ENCODE peak calls at places on chromosomes 6 and 20, in six cellular contexts. E is right atrium auricular region, L is thoracic aorta, U is GM06990, H is heart left ventricle, Y is heart right ventricle. Q is an unnamed sample. For H3K36me3 and H3K27me3, the result is how much of the 10 kb centered on the place peaks cover.

GRCh38 chr6:142728910-142729481 is 216.0 kb downstream of the HIVEP2 start:
- DNase-seq in E (no peak), L (no peak), U (no peak), H (no peak), Y (no peak), Q (peak)

GRCh38 chr6:141552463-141552862 is 580.3 kb upstream of the GJE1 start:
- DNase-seq in E (no peak), L (no peak), U (peak), H (no peak), Y (no peak), Q (peak)

GRCh38 chr20:35135867-35136586 is 11.1 kb downstream of the EDEM2 start:
- DNase-seq in E (peak), L (peak), U (no peak), H (peak), Y (peak), Q (no peak)

GRCh38 chr20:17651761-17652388 is 30.2 kb downstream of the RRBP1 start:
- DNase-seq in E (no peak), L (no peak), U (no peak), H (no peak), Y (no peak), Q (no peak)

GRCh38 chr6:39114395-39114706 is 635 bp downstream of the SAYSD1 start:
- DNase-seq in E (no peak), L (no peak), U (no peak), H (no peak), Y (no peak), Q (no peak)

GRCh38 chr6:106529438-106529837 is 99.9 kb downstream of the RTN4IP1 start:
- DNase-seq in E (no peak), L (no peak), U (no peak), H (no peak), Y (no peak), Q (no peak)

GRCh38 chr20:56715309-56715708 is 86.2 kb downstream of the TFAP2C start:
- DNase-seq in E (no peak), L (no peak), U (no peak), H (no peak), Y (no peak), Q (no peak)

GRCh38 chr6:143498428-143498827 is 13.1 kb downstream of the FUCA2 start:
- DNase-seq in E (no peak), L (no peak), U (no peak), H (no peak), Y (no peak), Q (no peak)

GRCh38 chr6:43521836-43522235 is 4.9 kb downstream of the POLR1C start:
- DNase-seq in E (no peak), L (no peak), U (no peak), H (no peak), Y (no peak), Q (no peak)

GRCh38 chr6:135145509-135145865 is 35.6 kb upstream of the MYB start:
- DNase-seq in E (no peak), L (no peak), U (no peak), H (no peak), Y (no peak), Q (no peak)

GRCh38 chr6:51657491-51657890 is 429.9 kb downstream of the PKHD1 start:
- DNase-seq in E (no peak), L (no peak), U (no peak), H (no peak), Y (no peak), Q (no peak)

GRCh38 chr20:56244259-56244658 is 4.3 kb upstream of the MC3R start:
- DNase-seq in E (no peak), L (no peak), U (no peak), H (no peak), Y (no peak), Q (no peak)

GRCh38 chr6:150830409-150831165 is 34.9 kb upstream of the MTHFD1L start:
- DNase-seq in E (no peak), L (no peak), U (no peak), H (no peak), Y (no peak), Q (peak)

GRCh38 chr6:150831577-150831976 is 33.9 kb upstream of the MTHFD1L start:
- DNase-seq in E (no peak), L (no peak), U (no peak), H (no peak), Y (no peak), Q (no peak)

GRCh38 chr6:150826788-150827187 is 38.7 kb upstream of the MTHFD1L start:
- DNase-seq in E (no peak), L (no peak), U (no peak), H (no peak), Y (no peak), Q (no peak)
- H3K36me3 ChIP-seq in E (under half), L (under half), U (under half), H (under half), Y (under half), Q (under half)

GRCh38 chr6:137700751-137701477 is 166.1 kb upstream of the TNFAIP3 start:
- DNase-seq in E (peak), L (no peak), U (no peak), H (no peak), Y (no peak), Q (no peak)

GRCh38 chr6:137696765-137697164 is 170.3 kb upstream of the TNFAIP3 start:
- DNase-seq in E (no peak), L (no peak), U (no peak), H (no peak), Y (no peak), Q (no peak)

GRCh38 chr6:137699036-137699683 is 167.9 kb upstream of the TNFAIP3 start:
- DNase-seq in E (no peak), L (no peak), U (no peak), H (peak), Y (no peak), Q (no peak)

GRCh38 chr6:137698636-137699035 is 168.4 kb upstream of the TNFAIP3 start:
- DNase-seq in E (no peak), L (no peak), U (no peak), H (peak), Y (no peak), Q (no peak)

GRCh38 chr6:137697267-137697938 is 169.7 kb upstream of the TNFAIP3 start:
- DNase-seq in E (no peak), L (no peak), U (no peak), H (no peak), Y (no peak), Q (peak)
- TF ChIP-seq CTCF in E (no peak), L (no peak), U (peak), H (no peak), Y (no peak), Q (no peak)

GRCh38 chr20:717817-718216 is 42.2 kb upstream of the SCRT2 start:
- DNase-seq in E (no peak), L (no peak), U (no peak), H (no peak), Y (no peak), Q (no peak)
- H3K27me3 ChIP-seq in E (under half), L (under half), U (under half), H (under half), Y (under half), Q (under half)

GRCh38 chr20:58447733-58448391 is 58.8 kb downstream of the VAPB start:
- DNase-seq in E (no peak), L (no peak), U (no peak), H (peak), Y (no peak), Q (peak)
- H3K36me3 ChIP-seq in E (under half), L (under half), U (under half), H (under half), Y (half or more), Q (under half)

DNA sequence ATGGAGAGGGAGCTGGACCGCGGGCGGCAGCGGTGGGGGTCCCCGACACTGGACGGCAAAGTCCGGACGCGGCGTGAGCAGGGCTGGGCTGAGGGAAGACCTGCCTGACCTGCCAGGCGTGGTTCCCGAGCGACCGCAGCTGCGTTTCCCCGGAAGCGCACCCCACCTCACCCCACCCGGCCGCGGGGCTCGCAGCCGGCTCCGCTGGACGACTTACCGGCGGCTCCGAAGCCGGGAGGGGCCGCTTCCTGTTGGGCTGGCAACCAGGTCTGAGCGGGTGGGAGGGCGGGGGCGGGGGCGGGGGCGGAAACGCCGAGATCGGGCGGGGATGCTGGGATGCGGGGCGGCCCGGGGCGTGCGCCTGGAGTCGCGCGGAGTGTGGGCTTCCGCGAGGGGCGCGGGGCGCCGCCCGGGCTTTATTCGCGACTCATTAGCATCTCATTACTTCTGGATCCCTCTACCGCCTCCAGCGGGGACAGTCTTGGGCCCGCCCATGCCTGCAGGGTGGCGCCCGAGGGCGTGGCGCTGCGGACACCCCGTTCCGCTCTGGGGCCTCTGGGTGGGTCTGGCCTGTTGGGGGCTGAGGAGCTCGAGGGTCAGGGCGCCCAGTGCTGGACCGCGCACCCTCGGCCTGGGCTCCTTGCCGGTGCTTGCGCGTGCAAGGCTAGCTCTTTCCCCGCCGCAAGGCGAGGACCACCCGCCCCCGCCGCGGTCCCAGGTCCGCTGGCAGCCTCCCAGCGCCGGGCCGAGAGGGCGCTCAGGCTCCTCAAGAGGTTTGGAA is at the start of gene MICAL1:
- DNase-seq in E (no peak), L (no peak), U (peak), H (peak), Y (peak), Q (peak)
- TF ChIP-seq CTCF in E (no peak), L (peak), U (peak), H (peak), Y (peak), Q (peak)

GRCh38 chr6:149852180-149852579 is 12.0 kb downstream of the LRP11 start:
- DNase-seq in E (no peak), L (no peak), U (no peak), H (no peak), Y (no peak), Q (peak)

GRCh38 chr6:149851461-149851860 is 12.7 kb downstream of the LRP11 start:
- DNase-seq in E (no peak), L (no peak), U (no peak), H (no peak), Y (no peak), Q (peak)

GRCh38 chr6:149854532-149854931 is 9.6 kb downstream of the LRP11 start:
- DNase-seq in E (no peak), L (no peak), U (no peak), H (no peak), Y (no peak), Q (no peak)

GRCh38 chr6:149855040-149855654 is 9.0 kb downstream of the LRP11 start:
- DNase-seq in E (no peak), L (no peak), U (no peak), H (no peak), Y (no peak), Q (peak)

DNA sequence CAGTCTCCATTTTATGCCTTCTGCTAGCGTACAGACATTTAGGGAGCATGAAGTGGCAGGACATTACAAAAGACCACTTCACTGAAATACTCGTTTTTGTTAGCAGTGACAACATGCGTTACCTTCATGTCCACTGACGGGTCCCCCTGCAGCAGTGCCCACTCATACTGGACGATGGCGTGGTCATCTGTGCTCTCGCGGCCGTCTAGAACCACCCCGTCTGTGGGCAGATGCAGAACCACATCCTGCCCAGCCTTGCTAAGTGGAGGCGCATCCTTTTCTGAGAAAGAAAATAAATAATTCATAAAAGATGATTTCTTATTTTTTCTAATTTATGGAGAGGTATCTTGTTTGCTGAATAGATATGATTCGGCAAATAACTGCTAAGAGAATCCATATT is 11.3 kb downstream of the LRP11 start:
- DNase-seq in E (no peak), L (no peak), U (no peak), H (no peak), Y (no peak), Q (no peak)
- H3K27me3 ChIP-seq in E (under half), L (under half), U (under half), H (under half), Y (under half), Q (under half)